ENCODE peak calls at places on chromosomes 5 and 9, in seven cellular contexts. D is IMR-90, J is mesendoderm, T is trophoblast cell, L is neuronal stem cell, W is H1, H is H9. Z is an unnamed sample.

GRCh38 chr5:142171270-142171669 is 62.7 kb downstream of the NDFIP1 start:
- DNase-seq in D (no peak), J (no peak), T (no peak), L (no peak), W (no peak), H (no peak), Z (no peak)

GRCh38 chr5:176774216-176775171 is 35.9 kb upstream of the UNC5A start:
- DNase-seq in D (no peak), J (peak), T (no peak), L (no peak), W (no peak), H (peak), Z (no peak)

GRCh38 chr9:34976441-34976840 is 13.1 kb upstream of the DNAJB5 start:
- DNase-seq in D (no peak), J (no peak), T (no peak), L (no peak), W (no peak), H (no peak), Z (no peak)

GRCh38 chr9:4339783-4340335 is 40.0 kb upstream of the GLIS3 start:
- DNase-seq in D (peak), J (no peak), T (no peak), L (no peak), W (no peak), H (no peak), Z (peak)

GRCh38 chr9:89715318-89715858 is 110.6 kb downstream of the GADD45G start:
- DNase-seq in D (no peak), J (no peak), T (no peak), L (no peak), W (no peak), H (no peak), Z (no peak)

GRCh38 chr5:132267166-132267739 is 9.8 kb downstream of the PDLIM4 start:
- DNase-seq in D (no peak), J (no peak), T (no peak), L (no peak), W (no peak), H (no peak), Z (no peak)

GRCh38 chr9:123716339-123716738 is 213.6 kb downstream of the DENND1A start:
- DNase-seq in D (peak), J (no peak), T (no peak), L (no peak), W (no peak), H (no peak), Z (no peak)

GRCh38 chr5:65121880-65122436 is 353.2 kb downstream of the CWC27 start:
- DNase-seq in D (peak), J (no peak), T (no peak), L (no peak), W (no peak), H (no peak), Z (peak)

GRCh38 chr9:138025908-138026307 is 148.3 kb downstream of the CACNA1B start:
- DNase-seq in D (no peak), J (no peak), T (no peak), L (no peak), W (no peak), H (no peak), Z (no peak)

GRCh38 chr5:961711-962240 is 46.8 kb upstream of the NKD2 start:
- DNase-seq in D (no peak), J (no peak), T (no peak), L (no peak), W (no peak), H (peak), Z (no peak)

GRCh38 chr9:133962341-133962740 is 29.8 kb downstream of the VAV2 start:
- DNase-seq in D (no peak), J (no peak), T (no peak), L (no peak), W (no peak), H (no peak), Z (no peak)

GRCh38 chr9:127523312-127523851 is 72.1 kb downstream of the LRSAM1 start:
- DNase-seq in D (peak), J (peak), T (peak), L (no peak), W (no peak), H (no peak), Z (peak)

GRCh38 chr5:95644351-95645042 is 2.1 kb upstream of the RFESD start:
- DNase-seq in D (peak), J (peak), T (peak), L (peak), W (no peak), H (peak), Z (peak)
- H3K18ac ChIP-seq in D (no peak), J (no peak), T (no peak), L (no peak), W (no peak), H (no peak), Z (no peak)

GRCh38 chr5:147732552-147732883 is 50.0 kb downstream of the JAKMIP2 start:
- DNase-seq in D (no peak), J (no peak), T (no peak), L (no peak), W (no peak), H (no peak), Z (no peak)

GRCh38 chr5:147735621-147736125 is 46.9 kb downstream of the JAKMIP2 start:
- DNase-seq in D (no peak), J (no peak), T (no peak), L (no peak), W (no peak), H (no peak), Z (no peak)

GRCh38 chr5:147733075-147733474 is 49.5 kb downstream of the JAKMIP2 start:
- DNase-seq in D (no peak), J (no peak), T (no peak), L (no peak), W (no peak), H (no peak), Z (no peak)

GRCh38 chr5:147734839-147735238 is 47.7 kb downstream of the JAKMIP2 start:
- DNase-seq in D (no peak), J (no peak), T (no peak), L (no peak), W (no peak), H (no peak), Z (no peak)

GRCh38 chr5:147731708-147732551 is 50.6 kb downstream of the JAKMIP2 start:
- DNase-seq in D (no peak), J (no peak), T (no peak), L (no peak), W (no peak), H (no peak), Z (no peak)
- H3K18ac ChIP-seq in D (no peak), J (no peak), T (no peak), L (no peak), W (no peak), H (no peak), Z (no peak)

DNA sequence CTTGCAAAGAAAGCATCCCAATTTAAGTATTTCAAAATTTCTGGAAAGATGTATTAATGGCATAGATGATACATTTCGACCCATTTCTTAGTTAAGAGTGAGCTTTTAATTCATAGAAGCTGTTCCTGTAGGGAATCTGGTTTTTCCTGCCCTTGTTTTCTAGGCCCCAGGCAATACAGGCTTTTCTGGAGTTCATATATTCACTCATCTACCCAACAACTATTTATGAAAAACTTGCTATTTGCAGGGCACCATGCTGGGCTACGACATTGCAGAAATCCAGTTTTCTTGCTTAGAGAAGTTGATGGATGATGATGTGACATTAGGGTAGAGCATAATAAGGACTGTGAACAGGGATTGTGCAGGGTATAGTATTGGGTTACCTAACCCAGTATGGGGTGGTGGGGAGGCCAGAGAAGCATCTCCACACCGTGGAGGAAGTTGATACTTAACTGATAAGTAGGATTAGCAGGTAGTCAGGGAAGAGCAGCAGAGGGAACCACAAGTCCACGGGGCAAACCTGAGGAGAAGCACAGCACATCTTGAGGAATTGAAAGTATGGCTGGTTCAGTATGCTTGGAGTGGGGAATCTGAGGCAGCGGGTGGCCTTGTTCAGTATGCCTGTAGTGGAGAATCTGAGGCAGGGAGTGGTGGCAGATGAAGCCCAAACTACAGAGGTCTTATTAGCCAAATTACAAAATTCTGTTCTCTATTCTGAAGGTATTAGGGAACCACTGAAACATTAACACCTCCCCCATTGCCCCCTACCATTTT is 247.5 kb downstream of the ARRDC3 start:
- DNase-seq in D (no peak), J (peak), T (peak), L (no peak), W (no peak), H (no peak), Z (no peak)
- H3K18ac ChIP-seq in D (no peak), J (no peak), T (peak), L (no peak), W (no peak), H (no peak), Z (peak)

GRCh38 chr5:10602031-10602806 is 38.3 kb downstream of the ANKRD33B start:
- DNase-seq in D (no peak), J (no peak), T (no peak), L (no peak), W (no peak), H (no peak), Z (no peak)
- H3K18ac ChIP-seq in D (no peak), J (no peak), T (peak), L (no peak), W (no peak), H (no peak), Z (no peak)

DNA sequence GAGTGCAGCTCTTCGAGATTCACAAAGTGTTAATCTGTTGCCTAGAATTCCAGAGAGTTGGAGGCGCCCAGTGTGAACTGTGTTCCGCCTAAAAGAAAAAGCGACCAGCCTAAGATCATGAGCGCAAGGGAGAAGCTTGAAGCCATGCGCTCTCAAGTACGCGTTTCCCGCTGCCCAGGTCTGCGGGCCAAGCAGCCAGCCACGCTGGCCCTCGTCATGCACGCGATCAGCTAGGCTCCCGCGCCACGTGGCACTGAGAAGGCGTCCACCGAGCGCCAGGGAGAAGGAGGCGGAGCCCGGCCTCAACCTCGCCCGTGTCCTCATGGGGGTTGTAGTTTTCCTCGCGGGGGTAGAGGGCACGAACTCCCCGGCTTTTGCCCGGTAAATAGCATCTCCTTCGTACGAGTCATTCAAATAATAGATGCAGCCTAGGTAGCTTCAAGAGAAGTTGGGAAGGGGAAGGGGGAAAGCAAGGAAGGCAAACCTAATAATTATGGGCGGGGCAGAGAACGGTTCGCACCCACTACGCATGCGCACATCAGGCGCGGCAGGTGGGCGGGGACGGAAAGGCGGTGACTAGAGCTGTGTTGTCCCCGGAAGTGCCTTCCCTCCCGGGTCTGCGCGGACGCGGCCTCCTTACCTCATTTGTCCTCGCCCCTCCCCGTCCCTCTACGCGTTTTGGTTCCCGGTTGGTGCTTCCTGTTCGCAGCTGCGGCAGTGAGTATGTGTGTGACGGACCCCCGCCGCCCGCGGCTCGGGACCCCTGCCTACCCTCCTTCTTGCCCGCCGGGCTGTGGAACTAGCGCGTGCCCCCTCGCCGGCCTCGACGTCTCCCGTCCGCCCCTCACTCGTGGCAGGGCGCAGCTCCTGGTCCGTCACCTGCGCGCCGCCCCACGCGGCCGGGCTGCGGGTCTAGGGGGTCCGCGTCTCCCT is at the start of gene ZCCHC7:
- DNase-seq in D (peak), J (peak), T (peak), L (peak), W (peak), H (peak), Z (peak)
- H3K18ac ChIP-seq in D (peak), J (peak), T (peak), L (peak), W (peak), H (peak), Z (peak)

DNA sequence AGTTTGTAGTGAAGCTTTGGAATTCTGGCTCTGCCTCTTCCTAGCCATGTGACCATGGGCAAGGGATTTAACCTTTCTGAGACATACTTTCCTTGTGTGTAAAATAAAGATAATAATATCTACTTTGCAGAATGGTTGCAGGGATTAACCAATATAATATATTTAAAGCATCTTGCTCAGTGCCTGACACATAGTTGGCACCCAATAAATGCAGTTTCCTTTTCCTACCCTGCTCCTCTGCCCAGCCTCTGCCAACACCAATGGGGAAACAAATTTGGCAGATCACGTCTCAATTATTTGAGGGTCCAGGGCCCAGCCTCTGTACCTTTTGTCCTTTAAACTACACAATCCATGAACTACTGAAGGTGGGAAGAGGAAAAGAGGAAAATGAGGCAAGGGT is 91.1 kb downstream of the NRG2 start:
- DNase-seq in D (no peak), J (no peak), T (no peak), L (no peak), W (no peak), H (no peak), Z (no peak)
- H3K18ac ChIP-seq in D (no peak), J (no peak), T (no peak), L (no peak), W (no peak), H (no peak), Z (no peak)

GRCh38 chr5:12854386-12854785 is 950.1 kb upstream of the CTNND2 start:
- DNase-seq in D (no peak), J (no peak), T (no peak), L (no peak), W (no peak), H (no peak), Z (no peak)

GRCh38 chr5:12845549-12846159 is 941.4 kb upstream of the CTNND2 start:
- DNase-seq in D (no peak), J (peak), T (no peak), L (no peak), W (no peak), H (no peak), Z (no peak)

DNA sequence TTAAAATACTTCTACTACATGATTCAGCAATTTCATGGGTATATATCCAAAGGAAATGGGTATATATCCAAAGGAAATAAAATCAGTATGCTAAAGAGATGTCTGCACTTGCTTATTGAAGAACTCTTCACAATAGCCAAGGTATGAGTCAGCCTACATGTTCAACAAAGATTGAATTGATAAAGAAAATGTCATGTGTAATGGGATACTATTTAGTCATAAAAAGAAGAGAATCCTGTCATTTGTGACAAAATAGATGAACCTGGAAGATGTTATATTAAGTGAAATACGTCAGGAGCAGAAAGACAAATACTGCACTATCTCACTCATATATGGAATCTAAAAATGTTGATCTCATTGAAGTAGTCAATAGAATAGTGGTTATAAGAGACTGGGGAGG is 944.5 kb upstream of the CTNND2 start:
- DNase-seq in D (no peak), J (no peak), T (no peak), L (no peak), W (no peak), H (no peak), Z (no peak)
- H3K18ac ChIP-seq in D (no peak), J (no peak), T (no peak), L (no peak), W (no peak), H (no peak), Z (no peak)

GRCh38 chr9:121399126-121399882 is 29.3 kb upstream of the STOM start:
- DNase-seq in D (peak), J (no peak), T (no peak), L (no peak), W (no peak), H (no peak), Z (peak)

GRCh38 chr9:121393318-121393717 is 23.3 kb upstream of the STOM start:
- DNase-seq in D (peak), J (peak), T (no peak), L (no peak), W (no peak), H (no peak), Z (peak)

GRCh38 chr9:121394292-121394691 is 24.2 kb upstream of the STOM start:
- DNase-seq in D (peak), J (no peak), T (no peak), L (no peak), W (no peak), H (no peak), Z (no peak)

GRCh38 chr9:121398374-121398773 is 28.3 kb upstream of the STOM start:
- DNase-seq in D (peak), J (no peak), T (no peak), L (no peak), W (no peak), H (no peak), Z (peak)

GRCh38 chr9:121395558-121395957 is 25.5 kb upstream of the STOM start:
- DNase-seq in D (no peak), J (no peak), T (no peak), L (no peak), W (no peak), H (no peak), Z (no peak)
- H3K18ac ChIP-seq in D (no peak), J (no peak), T (no peak), L (no peak), W (no peak), H (no peak), Z (no peak)

Z was measured in mesenchymal stem cell.